ENCODE peak calls at places on chromosome 12, in six cellular contexts. Y, T, G, U, F and I are unnamed samples. For H3K27me3, the result is how much of the 10 kb centered on the place peaks cover.

GRCh38 chr12:27524839-27525238 is 833 bp downstream of the PPFIBP1 start:
- DNase-seq in Y (peak), T (no peak), G (no peak), U (no peak), F (no peak), I (no peak)

GRCh38 chr12:70852416-70853150 is 68.0 kb downstream of the PTPRR start:
- DNase-seq in Y (no peak), T (no peak), G (no peak), U (no peak), F (no peak), I (no peak)

GRCh38 chr12:85920324-85920947 is 46.3 kb downstream of the NTS start:
- DNase-seq in Y (peak), T (peak), G (no peak), U (no peak), F (no peak), I (peak)

GRCh38 chr12:127381043-127381668 is 885.8 kb upstream of the TMEM132C start:
- DNase-seq in Y (no peak), T (peak), G (peak), U (peak), F (no peak), I (peak)

GRCh38 chr12:10256064-10256463 is 43.4 kb downstream of the GABARAPL1 start:
- DNase-seq in Y (no peak), T (no peak), G (no peak), U (no peak), F (no peak), I (no peak)

GRCh38 chr12:94421868-94422740 is 37.6 kb downstream of the CEP83 start:
- DNase-seq in Y (no peak), T (peak), G (no peak), U (no peak), F (no peak), I (no peak)

GRCh38 chr12:30021046-30021833 is 237.5 kb upstream of the TMTC1 start:
- DNase-seq in Y (no peak), T (no peak), G (no peak), U (no peak), F (no peak), I (no peak)

GRCh38 chr12:93322784-93323183 is 54.9 kb upstream of the NUDT4 start:
- DNase-seq in Y (peak), T (peak), G (no peak), U (no peak), F (no peak), I (no peak)

GRCh38 chr12:27560126-27560525 is 36.1 kb downstream of the PPFIBP1 start:
- DNase-seq in Y (no peak), T (no peak), G (no peak), U (no peak), F (no peak), I (no peak)

GRCh38 chr12:95439578-95440230 is 34.2 kb upstream of the METAP2 start:
- DNase-seq in Y (no peak), T (no peak), G (no peak), U (no peak), F (no peak), I (no peak)

GRCh38 chr12:125371023-125371422 is 305.8 kb downstream of the AACS start:
- DNase-seq in Y (no peak), T (no peak), G (no peak), U (no peak), F (no peak), I (no peak)

GRCh38 chr12:1234073-1234472 is 243.1 kb downstream of the ERC1 start:
- DNase-seq in Y (peak), T (peak), G (no peak), U (no peak), F (no peak), I (no peak)

GRCh38 chr12:120376009-120376408 is 7.0 kb upstream of the MSI1 start:
- DNase-seq in Y (no peak), T (peak), G (no peak), U (no peak), F (no peak), I (no peak)

GRCh38 chr12:56358836-56359532 is 923 bp downstream of the STAT2 start:
- DNase-seq in Y (no peak), T (peak), G (no peak), U (no peak), F (no peak), I (no peak)

GRCh38 chr12:11731455-11731854 is 82.0 kb downstream of the ETV6 start:
- DNase-seq in Y (peak), T (peak), G (no peak), U (no peak), F (no peak), I (no peak)

GRCh38 chr12:7161811-7162210 is 27.7 kb upstream of the PEX5 start:
- DNase-seq in Y (no peak), T (no peak), G (no peak), U (no peak), F (no peak), I (no peak)

GRCh38 chr12:112676526-112676925 is 115.0 kb upstream of the RPH3A start:
- DNase-seq in Y (no peak), T (no peak), G (no peak), U (no peak), F (no peak), I (no peak)

GRCh38 chr12:112682586-112682985 is 109.0 kb upstream of the RPH3A start:
- DNase-seq in Y (no peak), T (no peak), G (no peak), U (no peak), F (no peak), I (no peak)

GRCh38 chr12:112674539-112674938 is 117.0 kb upstream of the RPH3A start:
- DNase-seq in Y (no peak), T (no peak), G (no peak), U (no peak), F (no peak), I (no peak)

GRCh38 chr12:112680993-112681392 is 110.6 kb upstream of the RPH3A start:
- DNase-seq in Y (no peak), T (no peak), G (no peak), U (no peak), F (no peak), I (no peak)

DNA sequence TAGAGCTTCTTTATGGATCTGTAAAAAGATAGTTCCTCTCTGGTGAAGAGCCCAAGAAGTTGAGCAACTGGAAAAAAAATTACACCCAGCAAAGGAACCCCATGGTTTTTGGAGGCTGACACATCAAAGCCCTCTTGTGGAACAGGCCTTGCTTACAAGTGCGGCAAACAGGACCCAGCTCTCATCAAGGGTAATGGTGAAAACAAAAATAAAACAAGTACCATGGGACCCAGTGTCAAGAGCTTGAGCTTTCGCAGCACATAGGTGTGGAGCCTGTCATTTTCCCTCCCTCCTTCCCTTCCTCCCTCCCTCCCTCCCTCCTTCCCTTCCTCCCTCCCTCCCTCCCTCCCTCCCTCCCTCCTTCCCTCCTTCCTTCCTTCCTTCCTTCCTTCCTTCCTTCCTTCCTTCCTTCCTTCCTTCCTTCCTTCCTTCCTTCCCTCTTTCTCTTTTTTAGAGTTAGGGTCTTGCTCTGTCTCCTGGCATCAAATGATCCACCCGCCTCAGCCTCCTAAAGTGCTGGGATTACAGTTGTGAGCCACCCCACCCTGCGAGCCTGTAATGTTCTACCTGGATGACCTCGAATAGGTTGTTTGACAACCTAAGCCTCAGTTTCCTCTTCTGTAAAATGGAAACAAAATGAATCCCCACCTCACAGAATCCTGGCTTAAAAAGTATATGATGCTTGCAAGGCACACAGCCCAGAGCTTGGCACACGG is 114.3 kb upstream of the RPH3A start:
- DNase-seq in Y (no peak), T (no peak), G (no peak), U (no peak), F (no peak), I (no peak)
- H3K27me3 ChIP-seq in Y (under half), T (under half), G (under half), U (under half), F (under half), I (under half)

DNA sequence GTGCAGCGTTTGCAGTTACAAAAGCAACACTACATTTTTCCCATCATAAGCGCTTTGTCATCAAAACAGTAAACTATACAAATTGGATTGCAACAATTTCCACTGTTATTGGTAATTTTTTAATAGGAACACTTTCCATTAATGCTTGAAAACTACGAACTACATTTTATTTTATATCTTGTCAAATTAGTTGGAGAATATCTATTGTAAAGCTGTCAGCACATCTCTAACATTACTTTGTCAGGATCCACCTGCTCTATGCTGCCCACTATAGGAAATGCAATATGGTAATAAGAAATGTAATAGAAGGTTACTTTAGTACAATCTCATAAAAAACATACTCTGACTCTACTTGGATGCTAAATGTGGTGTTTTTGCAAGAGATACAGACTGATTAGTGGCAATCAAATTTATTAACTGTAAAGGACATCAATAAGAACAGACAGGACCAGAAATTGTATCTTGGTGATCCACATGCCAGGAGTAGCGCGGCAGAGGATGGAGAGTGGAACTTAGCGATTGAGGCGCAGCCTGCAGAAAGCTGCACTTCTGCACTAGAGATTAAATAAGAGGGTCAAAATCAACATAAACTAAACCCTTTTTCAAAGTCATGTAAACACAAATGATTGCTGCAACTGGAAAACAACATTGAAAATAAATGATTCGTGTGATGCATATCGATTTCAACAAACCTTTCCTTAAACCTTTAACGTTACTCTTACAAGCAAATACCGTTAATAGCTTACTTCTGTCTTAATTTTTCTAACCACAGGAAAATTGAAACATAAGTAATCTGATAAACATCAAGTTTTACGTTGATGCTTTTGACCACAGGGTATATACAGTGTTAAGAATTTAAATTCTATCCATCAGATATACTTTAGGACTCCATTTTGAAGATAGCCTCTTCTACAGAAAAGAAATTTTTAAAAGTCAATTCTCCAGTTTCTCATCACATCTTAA is 3.6 kb upstream of the ARID2 start:
- DNase-seq in Y (peak), T (peak), G (no peak), U (no peak), F (no peak), I (peak)
- H3K4me3 ChIP-seq in Y (peak), T (peak), G (peak), U (peak), F (peak), I (peak)

DNA sequence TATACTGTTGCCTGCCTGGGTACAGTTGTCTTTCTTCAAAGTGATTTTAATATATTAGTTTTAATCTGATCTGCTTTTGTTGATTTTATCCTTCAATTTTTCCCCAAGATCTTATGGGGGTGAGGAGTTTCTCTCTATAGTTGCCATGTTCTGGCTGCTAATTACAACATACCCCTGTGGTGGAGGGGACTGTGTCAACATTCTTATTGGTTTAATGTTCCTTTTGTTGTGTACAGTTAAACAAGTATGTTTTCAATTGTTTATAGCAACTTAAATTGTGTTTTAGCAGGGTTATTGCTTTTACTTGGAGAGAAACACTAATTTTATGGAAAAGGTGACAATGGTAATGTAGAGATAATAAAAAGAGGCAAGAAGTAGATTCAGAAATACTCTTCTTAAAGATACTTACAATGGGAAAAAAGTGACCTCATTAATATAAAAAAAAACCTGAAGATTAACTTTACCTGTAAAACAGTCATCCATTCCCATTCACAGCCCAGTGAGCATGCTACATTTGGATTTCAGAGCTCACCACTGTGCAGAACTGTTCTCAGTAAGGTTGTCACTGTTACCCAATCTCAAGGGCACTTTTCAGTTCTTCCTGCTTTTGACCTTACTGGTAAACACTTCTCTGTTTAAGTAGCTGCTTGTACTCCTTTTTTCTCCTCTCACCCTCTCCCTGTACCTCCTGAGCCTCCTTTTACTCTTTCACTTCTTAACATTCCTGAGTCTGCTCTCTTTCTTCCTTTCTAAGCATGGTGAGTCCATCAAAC is 8.1 kb upstream of the LRRK2 start:
- DNase-seq in Y (no peak), T (no peak), G (no peak), U (no peak), F (no peak), I (no peak)
- TF ChIP-seq CTCF in Y (no peak), T (no peak), G (no peak), U (no peak), F (no peak), I (no peak)

GRCh38 chr12:49951411-49952105 is 1.0 kb downstream of the AQP2 start:
- DNase-seq in Y (no peak), T (no peak), G (no peak), U (peak), F (no peak), I (no peak)

GRCh38 chr12:49952396-49953055 is 2.0 kb downstream of the AQP2 start:
- DNase-seq in Y (no peak), T (no peak), G (no peak), U (peak), F (no peak), I (no peak)

GRCh38 chr12:49954863-49955830 is 4.6 kb downstream of the AQP2 start:
- DNase-seq in Y (no peak), T (no peak), G (no peak), U (peak), F (no peak), I (no peak)

GRCh38 chr12:49953961-49954835 is 3.7 kb downstream of the AQP2 start:
- DNase-seq in Y (no peak), T (no peak), G (no peak), U (peak), F (no peak), I (no peak)

DNA sequence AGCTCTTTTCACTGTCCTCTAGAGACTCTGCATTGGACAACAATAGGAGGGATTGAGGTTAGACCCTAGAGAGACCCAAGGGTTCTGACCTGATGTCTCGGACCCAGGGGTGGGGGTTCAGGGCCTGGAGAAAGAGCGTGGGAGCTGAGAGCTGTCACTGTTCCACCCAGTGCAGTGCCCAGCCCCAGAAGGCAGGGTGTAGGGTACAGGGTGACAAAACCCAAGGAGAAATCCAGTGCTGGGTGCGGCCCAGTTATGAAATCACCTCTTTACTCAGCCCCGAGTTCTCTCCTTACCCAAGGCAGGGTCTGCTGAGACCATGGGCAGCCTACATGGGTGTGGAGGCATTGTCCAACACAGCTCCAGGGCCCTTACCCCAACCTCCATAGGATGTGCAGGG is 2.6 kb downstream of the AQP2 start:
- DNase-seq in Y (no peak), T (no peak), G (no peak), U (peak), F (no peak), I (no peak)
- H3K27me3 ChIP-seq in Y (under half), T (under half), G (under half), U (under half), F (under half), I (under half)

GRCh38 chr12:132926417-132926833 is 29.7 kb downstream of the ZNF605 start:
- DNase-seq in Y (no peak), T (no peak), G (no peak), U (no peak), F (no peak), I (no peak)
- H3K4me3 ChIP-seq in Y (no peak), T (no peak), G (no peak), U (no peak), F (no peak), I (no peak)

DNA sequence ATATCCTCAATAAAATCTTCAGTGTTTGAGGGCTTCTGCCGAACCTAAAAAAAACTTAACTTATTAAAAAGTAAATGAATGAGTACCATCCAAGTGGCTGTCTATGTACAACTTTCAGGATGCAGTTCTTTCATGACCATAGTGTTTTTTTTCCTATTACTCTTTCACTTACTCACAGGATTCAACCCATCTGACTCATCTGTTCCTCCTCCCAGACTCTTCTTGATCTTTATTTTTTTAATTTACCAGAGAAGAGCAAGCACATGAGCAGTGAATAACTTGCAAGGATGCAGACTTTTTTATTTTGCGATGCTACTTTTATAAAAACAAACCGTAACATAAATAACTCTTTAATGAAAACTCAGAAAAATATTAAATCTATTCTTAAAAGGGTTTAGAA is 24.5 kb downstream of the RECQL start:
- DNase-seq in Y (peak), T (peak), G (no peak), U (no peak), F (no peak), I (no peak)
- TF ChIP-seq CTCF in Y (no peak), T (no peak), G (no peak), U (no peak), F (no peak), I (no peak)

GRCh38 chr12:48980953-48981756 is 3.0 kb downstream of the WNT1 start:
- DNase-seq in Y (no peak), T (no peak), G (peak), U (peak), F (no peak), I (peak)
- H3K27me3 ChIP-seq in Y (half or more), T (under half), G (under half), U (half or more), F (under half), I (under half)

GRCh38 chr12:53170245-53170644 is 10.3 kb upstream of the ZNF740 start:
- DNase-seq in Y (no peak), T (no peak), G (no peak), U (no peak), F (no peak), I (no peak)
- H3K4me3 ChIP-seq in Y (no peak), T (no peak), G (no peak), U (no peak), F (no peak), I (no peak)

GRCh38 chr12:100083308-100083707 is 59.4 kb downstream of the BLTP3B start:
- DNase-seq in Y (no peak), T (no peak), G (no peak), U (no peak), F (no peak), I (no peak)

GRCh38 chr12:100075598-100075997 is 67.1 kb downstream of the BLTP3B start:
- DNase-seq in Y (no peak), T (peak), G (no peak), U (no peak), F (no peak), I (no peak)

DNA sequence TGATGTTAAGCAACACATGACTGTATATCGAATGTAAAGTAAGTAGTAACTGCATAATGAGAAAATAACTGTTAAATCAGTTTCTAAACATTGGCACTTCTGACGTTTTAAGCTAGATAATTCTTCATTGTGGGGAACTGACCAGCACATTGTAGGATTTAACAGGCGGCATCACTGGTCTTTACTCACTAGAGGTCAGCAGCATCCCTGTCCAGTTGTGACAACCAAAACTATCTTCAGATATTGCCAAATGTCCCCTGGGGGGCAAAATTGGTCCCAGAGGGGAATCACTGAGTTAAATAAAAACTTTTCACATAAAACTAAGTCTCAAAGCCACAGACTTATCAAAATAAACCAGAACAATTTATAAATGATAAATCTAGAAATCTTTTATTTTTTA is 65.3 kb downstream of the BLTP3B start:
- DNase-seq in Y (no peak), T (no peak), G (no peak), U (no peak), F (no peak), I (no peak)
- TF ChIP-seq CTCF in Y (no peak), T (no peak), G (no peak), U (no peak), F (no peak), I (no peak)